ENCODE peak calls at places on chromosomes 16 and 17, in ten cellular contexts. One of them, this sample, is unnamed.

GRCh38 chr16:2212362-2213324 is 2.0 kb upstream of the BRICD5 start:
- DNase-seq in small intestine: peak
- DNase-seq in lung: peak
- DNase-seq in colonic mucosa: no peak
- DNase-seq in SK-N-SH: no peak
- DNase-seq in foreskin fibroblast: no peak
- DNase-seq in CD8-positive, alpha-beta T cell: no peak
- DNase-seq in Karpas-422: peak
- DNase-seq in psoas muscle: peak
- DNase-seq in Peyer's patch: no peak
- DNase-seq in this sample: no peak

GRCh38 chr16:14303654-14304394 is 232.7 kb downstream of the MRTFB start:
- DNase-seq in colonic mucosa: peak
- DNase-seq in SK-N-SH: no peak
- DNase-seq in small intestine: no peak
- DNase-seq in psoas muscle: peak
- DNase-seq in lung: no peak
- DNase-seq in foreskin fibroblast: peak
- DNase-seq in CD8-positive, alpha-beta T cell: no peak
- DNase-seq in Karpas-422: peak
- DNase-seq in Peyer's patch: no peak
- DNase-seq in this sample: no peak

GRCh38 chr17:72733619-72734282 is 358.7 kb downstream of the SLC39A11 start:
- DNase-seq in CD8-positive, alpha-beta T cell: no peak
- DNase-seq in Karpas-422: no peak
- DNase-seq in SK-N-SH: no peak
- DNase-seq in foreskin fibroblast: no peak
- DNase-seq in small intestine: no peak
- DNase-seq in Peyer's patch: no peak
- DNase-seq in lung: no peak
- DNase-seq in psoas muscle: no peak
- DNase-seq in colonic mucosa: no peak
- DNase-seq in this sample: no peak

GRCh38 chr17:37179893-37180292 is 195.9 kb upstream of the C17orf78 start:
- DNase-seq in colonic mucosa: no peak
- DNase-seq in Peyer's patch: no peak
- DNase-seq in foreskin fibroblast: peak
- DNase-seq in SK-N-SH: no peak
- DNase-seq in psoas muscle: no peak
- DNase-seq in Karpas-422: no peak
- DNase-seq in CD8-positive, alpha-beta T cell: no peak
- DNase-seq in small intestine: no peak
- DNase-seq in lung: no peak
- DNase-seq in this sample: no peak

GRCh38 chr17:2263183-2263954 is 40.2 kb downstream of the SMG6 start:
- DNase-seq in psoas muscle: no peak
- DNase-seq in foreskin fibroblast: no peak
- DNase-seq in lung: no peak
- DNase-seq in small intestine: no peak
- DNase-seq in Karpas-422: no peak
- DNase-seq in SK-N-SH: no peak
- DNase-seq in CD8-positive, alpha-beta T cell: no peak
- DNase-seq in Peyer's patch: no peak
- DNase-seq in colonic mucosa: no peak
- DNase-seq in this sample: no peak

GRCh38 chr17:75069783-75070182 is 18.0 kb upstream of the SLC16A5 start:
- DNase-seq in SK-N-SH: peak
- DNase-seq in Karpas-422: peak
- DNase-seq in lung: no peak
- DNase-seq in foreskin fibroblast: peak
- DNase-seq in psoas muscle: no peak
- DNase-seq in CD8-positive, alpha-beta T cell: no peak
- DNase-seq in Peyer's patch: no peak
- DNase-seq in small intestine: peak
- DNase-seq in colonic mucosa: no peak
- DNase-seq in this sample: no peak

GRCh38 chr17:63600569-63601438 is at the start of gene TACO1:
- DNase-seq in foreskin fibroblast: peak
- DNase-seq in Peyer's patch: peak
- DNase-seq in Karpas-422: peak
- DNase-seq in psoas muscle: peak
- DNase-seq in lung: peak
- DNase-seq in CD8-positive, alpha-beta T cell: peak
- DNase-seq in small intestine: peak
- DNase-seq in colonic mucosa: peak
- DNase-seq in SK-N-SH: peak
- DNase-seq in this sample: peak

GRCh38 chr17:55962931-55963378 is 190.3 kb upstream of the ANKFN1 start:
- DNase-seq in Karpas-422: no peak
- DNase-seq in small intestine: no peak
- DNase-seq in Peyer's patch: no peak
- DNase-seq in colonic mucosa: peak
- DNase-seq in lung: no peak
- DNase-seq in psoas muscle: peak
- DNase-seq in CD8-positive, alpha-beta T cell: no peak
- DNase-seq in foreskin fibroblast: no peak
- DNase-seq in SK-N-SH: no peak
- DNase-seq in this sample: peak

GRCh38 chr17:81398855-81399451 is 3.7 kb downstream of the BAHCC1 start:
- DNase-seq in foreskin fibroblast: peak
- DNase-seq in psoas muscle: peak
- DNase-seq in CD8-positive, alpha-beta T cell: no peak
- DNase-seq in Karpas-422: no peak
- DNase-seq in lung: no peak
- DNase-seq in small intestine: no peak
- DNase-seq in colonic mucosa: peak
- DNase-seq in SK-N-SH: no peak
- DNase-seq in Peyer's patch: no peak
- DNase-seq in this sample: no peak

GRCh38 chr17:81396278-81396721 is 1.0 kb downstream of the BAHCC1 start:
- DNase-seq in Peyer's patch: no peak
- DNase-seq in small intestine: no peak
- DNase-seq in CD8-positive, alpha-beta T cell: no peak
- DNase-seq in Karpas-422: no peak
- DNase-seq in SK-N-SH: no peak
- DNase-seq in foreskin fibroblast: no peak
- DNase-seq in lung: no peak
- DNase-seq in colonic mucosa: no peak
- DNase-seq in psoas muscle: no peak
- DNase-seq in this sample: no peak

GRCh38 chr17:81398170-81398854 is 3.1 kb downstream of the BAHCC1 start:
- DNase-seq in Karpas-422: no peak
- DNase-seq in psoas muscle: peak
- DNase-seq in small intestine: no peak
- DNase-seq in Peyer's patch: peak
- DNase-seq in lung: no peak
- DNase-seq in SK-N-SH: peak
- DNase-seq in foreskin fibroblast: no peak
- DNase-seq in CD8-positive, alpha-beta T cell: no peak
- DNase-seq in colonic mucosa: peak
- DNase-seq in this sample: no peak

GRCh38 chr17:81396722-81397313 is 1.6 kb downstream of the BAHCC1 start:
- DNase-seq in psoas muscle: peak
- DNase-seq in foreskin fibroblast: peak
- DNase-seq in Peyer's patch: peak
- DNase-seq in SK-N-SH: peak
- DNase-seq in Karpas-422: no peak
- DNase-seq in small intestine: peak
- DNase-seq in colonic mucosa: peak
- DNase-seq in CD8-positive, alpha-beta T cell: peak
- DNase-seq in lung: no peak
- DNase-seq in this sample: no peak

DNA sequence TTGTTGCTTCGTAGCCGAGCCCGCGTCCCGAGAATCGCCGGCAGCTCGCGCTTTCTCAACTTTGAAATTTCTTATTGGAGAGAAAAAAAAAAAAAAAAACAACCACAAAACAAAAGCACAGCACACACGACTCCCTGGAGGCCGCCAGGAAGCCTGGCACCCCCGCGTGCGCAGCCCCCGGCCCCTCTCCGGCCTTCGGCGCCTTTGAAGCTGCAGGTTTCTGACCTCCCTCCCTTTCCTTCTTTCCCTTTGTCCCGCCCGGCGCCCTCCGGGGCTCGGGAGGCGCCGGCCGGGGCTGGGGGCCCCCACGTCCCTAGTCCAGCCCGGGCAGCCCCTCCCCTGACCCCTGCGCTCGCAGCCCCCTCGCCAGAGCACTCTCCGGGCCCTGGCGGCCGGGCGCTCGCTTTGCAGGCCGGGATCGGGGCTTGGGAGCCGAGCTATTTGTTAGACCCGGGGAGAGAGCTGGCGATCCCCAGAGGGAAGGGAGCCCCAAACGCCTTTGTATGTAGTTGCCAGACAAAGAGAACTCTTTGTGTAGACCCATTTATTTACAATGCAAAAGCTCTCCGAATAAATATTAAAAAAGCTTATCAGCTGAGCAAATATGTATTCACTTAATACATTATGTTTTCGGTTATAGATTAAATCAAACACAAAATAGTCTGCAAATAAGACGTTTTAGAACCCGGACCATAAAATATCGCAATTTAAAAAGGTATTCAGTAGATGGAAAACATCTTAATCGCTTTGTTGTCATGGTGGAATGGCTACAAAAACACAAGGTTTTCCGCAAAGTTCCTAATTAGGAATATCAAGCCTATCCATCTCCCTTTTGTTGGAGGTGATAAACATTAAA is 2.3 kb downstream of the BAHCC1 start:
- DNase-seq in small intestine: peak
- DNase-seq in lung: no peak
- DNase-seq in SK-N-SH: peak
- DNase-seq in Peyer's patch: no peak
- DNase-seq in Karpas-422: no peak
- DNase-seq in psoas muscle: peak
- DNase-seq in CD8-positive, alpha-beta T cell: no peak
- DNase-seq in foreskin fibroblast: peak
- DNase-seq in colonic mucosa: peak
- DNase-seq in this sample: no peak
- H3K4me3 ChIP-seq in small intestine: peak
- H3K4me3 ChIP-seq in lung: peak
- H3K4me3 ChIP-seq in SK-N-SH: peak
- H3K4me3 ChIP-seq in Peyer's patch: peak
- H3K4me3 ChIP-seq in Karpas-422: no peak
- H3K4me3 ChIP-seq in psoas muscle: peak
- H3K4me3 ChIP-seq in CD8-positive, alpha-beta T cell: no peak
- H3K4me3 ChIP-seq in foreskin fibroblast: peak
- H3K4me3 ChIP-seq in colonic mucosa: peak
- H3K4me3 ChIP-seq in this sample: peak

GRCh38 chr17:77928519-77929179 is 29.9 kb upstream of the TNRC6C start:
- DNase-seq in psoas muscle: no peak
- DNase-seq in CD8-positive, alpha-beta T cell: no peak
- DNase-seq in foreskin fibroblast: no peak
- DNase-seq in colonic mucosa: no peak
- DNase-seq in small intestine: no peak
- DNase-seq in lung: no peak
- DNase-seq in Karpas-422: no peak
- DNase-seq in Peyer's patch: no peak
- DNase-seq in SK-N-SH: no peak
- DNase-seq in this sample: no peak
- H3K4me3 ChIP-seq in psoas muscle: no peak
- H3K4me3 ChIP-seq in CD8-positive, alpha-beta T cell: no peak
- H3K4me3 ChIP-seq in foreskin fibroblast: no peak
- H3K4me3 ChIP-seq in colonic mucosa: no peak
- H3K4me3 ChIP-seq in small intestine: no peak
- H3K4me3 ChIP-seq in lung: no peak
- H3K4me3 ChIP-seq in Karpas-422: no peak
- H3K4me3 ChIP-seq in Peyer's patch: no peak
- H3K4me3 ChIP-seq in SK-N-SH: no peak
- H3K4me3 ChIP-seq in this sample: no peak

GRCh38 chr17:19265755-19266154 is 28.6 kb downstream of the EPN2 start:
- DNase-seq in psoas muscle: no peak
- DNase-seq in Peyer's patch: no peak
- DNase-seq in small intestine: no peak
- DNase-seq in CD8-positive, alpha-beta T cell: no peak
- DNase-seq in Karpas-422: no peak
- DNase-seq in foreskin fibroblast: no peak
- DNase-seq in colonic mucosa: no peak
- DNase-seq in SK-N-SH: no peak
- DNase-seq in lung: no peak
- DNase-seq in this sample: no peak

GRCh38 chr17:19264277-19264676 is 27.1 kb downstream of the EPN2 start:
- DNase-seq in Karpas-422: no peak
- DNase-seq in psoas muscle: no peak
- DNase-seq in CD8-positive, alpha-beta T cell: no peak
- DNase-seq in small intestine: no peak
- DNase-seq in colonic mucosa: no peak
- DNase-seq in SK-N-SH: no peak
- DNase-seq in lung: no peak
- DNase-seq in foreskin fibroblast: no peak
- DNase-seq in Peyer's patch: no peak
- DNase-seq in this sample: no peak

GRCh38 chr17:19262650-19263620 is 25.8 kb downstream of the EPN2 start:
- DNase-seq in Peyer's patch: no peak
- DNase-seq in small intestine: no peak
- DNase-seq in SK-N-SH: no peak
- DNase-seq in Karpas-422: no peak
- DNase-seq in CD8-positive, alpha-beta T cell: no peak
- DNase-seq in psoas muscle: no peak
- DNase-seq in lung: peak
- DNase-seq in foreskin fibroblast: peak
- DNase-seq in colonic mucosa: no peak
- DNase-seq in this sample: no peak

GRCh38 chr17:19264681-19265080 is 27.5 kb downstream of the EPN2 start:
- DNase-seq in foreskin fibroblast: no peak
- DNase-seq in Peyer's patch: no peak
- DNase-seq in lung: no peak
- DNase-seq in colonic mucosa: no peak
- DNase-seq in small intestine: peak
- DNase-seq in CD8-positive, alpha-beta T cell: no peak
- DNase-seq in SK-N-SH: no peak
- DNase-seq in psoas muscle: no peak
- DNase-seq in Karpas-422: no peak
- DNase-seq in this sample: no peak

GRCh38 chr17:19263621-19264010 is 26.4 kb downstream of the EPN2 start:
- DNase-seq in foreskin fibroblast: peak
- DNase-seq in colonic mucosa: no peak
- DNase-seq in CD8-positive, alpha-beta T cell: no peak
- DNase-seq in Karpas-422: no peak
- DNase-seq in psoas muscle: peak
- DNase-seq in Peyer's patch: no peak
- DNase-seq in small intestine: no peak
- DNase-seq in lung: no peak
- DNase-seq in SK-N-SH: no peak
- DNase-seq in this sample: no peak
- H3K4me3 ChIP-seq in foreskin fibroblast: no peak
- H3K4me3 ChIP-seq in colonic mucosa: no peak
- H3K4me3 ChIP-seq in CD8-positive, alpha-beta T cell: no peak
- H3K4me3 ChIP-seq in Karpas-422: no peak
- H3K4me3 ChIP-seq in psoas muscle: no peak
- H3K4me3 ChIP-seq in Peyer's patch: no peak
- H3K4me3 ChIP-seq in small intestine: no peak
- H3K4me3 ChIP-seq in lung: no peak
- H3K4me3 ChIP-seq in SK-N-SH: no peak
- H3K4me3 ChIP-seq in this sample: no peak

DNA sequence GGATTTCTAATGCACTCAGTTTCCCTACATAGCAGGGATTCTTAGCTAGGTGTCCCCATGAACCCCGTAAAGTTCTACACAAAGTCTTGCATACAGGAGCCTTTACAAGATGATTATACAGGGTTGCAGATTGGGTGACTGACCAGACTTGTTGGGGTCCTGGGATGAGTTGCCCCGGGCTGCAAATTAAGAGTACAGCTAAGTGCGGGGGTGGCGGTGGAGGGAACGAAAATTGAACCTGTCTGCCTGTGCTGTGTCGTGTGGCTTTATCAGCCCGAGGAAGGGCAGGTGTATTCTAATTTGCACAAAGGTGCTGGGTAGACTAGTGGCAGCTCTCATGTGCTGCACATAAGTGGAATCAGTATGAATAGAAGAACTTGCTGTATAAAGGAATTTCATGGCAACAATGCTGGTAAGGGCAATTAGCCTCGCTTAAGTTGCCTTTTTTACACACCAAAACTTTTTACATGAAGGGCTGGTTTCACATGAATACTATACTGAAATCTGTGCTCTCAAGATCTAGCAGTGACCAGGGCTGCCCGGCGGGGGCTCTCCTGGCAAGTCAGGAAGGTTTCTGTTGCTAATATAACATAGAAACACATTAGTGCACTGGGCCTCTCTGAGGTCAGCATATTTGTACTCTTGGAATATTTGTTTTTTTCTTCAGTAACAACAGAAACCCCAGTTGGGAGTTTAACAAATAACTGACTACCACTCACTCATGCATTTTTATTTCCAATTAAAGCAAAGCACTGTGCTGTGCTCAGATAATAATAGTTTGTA is 50.7 kb downstream of the ADCY7 start:
- DNase-seq in Karpas-422: no peak
- DNase-seq in lung: no peak
- DNase-seq in psoas muscle: no peak
- DNase-seq in SK-N-SH: no peak
- DNase-seq in Peyer's patch: no peak
- DNase-seq in small intestine: no peak
- DNase-seq in foreskin fibroblast: no peak
- DNase-seq in CD8-positive, alpha-beta T cell: no peak
- DNase-seq in colonic mucosa: no peak
- DNase-seq in this sample: no peak
- H3K4me3 ChIP-seq in Karpas-422: no peak
- H3K4me3 ChIP-seq in lung: no peak
- H3K4me3 ChIP-seq in psoas muscle: no peak
- H3K4me3 ChIP-seq in SK-N-SH: no peak
- H3K4me3 ChIP-seq in Peyer's patch: no peak
- H3K4me3 ChIP-seq in small intestine: no peak
- H3K4me3 ChIP-seq in foreskin fibroblast: no peak
- H3K4me3 ChIP-seq in CD8-positive, alpha-beta T cell: no peak
- H3K4me3 ChIP-seq in colonic mucosa: no peak
- H3K4me3 ChIP-seq in this sample: no peak

This sample was measured in skeletal muscle cell.